ENCODE peak calls at places on chromosomes 16 and 17, in ten cellular contexts. X, R, L, W, C, Y, B, Q, P and H are unnamed samples.

GRCh38 chr17:21239680-21240374 is 13.4 kb downstream of the NATD1 start:
- DNase-seq in Q (peak; percentile 84), C (no peak), W (no peak), B (no peak), L (no peak), R (no peak), X (no peak), Y (no peak), P (peak; percentile 44), H (no peak)

GRCh38 chr17:41894791-41895331 is 23.9 kb downstream of the ACLY start:
- DNase-seq in W (peak; percentile 32), P (no peak), X (peak; percentile 43), Q (no peak), C (no peak), R (no peak), L (no peak), Y (no peak), B (no peak), H (peak; percentile 85)

GRCh38 chr17:5630434-5630833 is 46.1 kb upstream of the NLRP1 start:
- DNase-seq in W (no peak), L (no peak), Y (no peak), C (no peak), R (no peak), P (no peak), X (no peak), Q (no peak), B (no peak), H (no peak)

GRCh38 chr17:82831818-82832200 is 8.0 kb downstream of the ZNF750 start:
- DNase-seq in C (no peak), R (no peak), Y (no peak), W (no peak), Q (no peak), L (no peak), X (peak; percentile 22), B (no peak), P (no peak), H (no peak)

GRCh38 chr16:72850863-72851262 is 197.1 kb downstream of the ZFHX3 start:
- DNase-seq in B (no peak), Q (no peak), R (no peak), P (no peak), X (no peak), C (no peak), L (no peak), Y (no peak), W (no peak), H (no peak)

GRCh38 chr17:2688351-2689342 is 22.9 kb downstream of the CLUH start:
- DNase-seq in P (no peak), Q (no peak), C (no peak), Y (no peak), X (peak; percentile 54), L (no peak), R (no peak), W (no peak), B (peak; percentile 88), H (peak; percentile 72)

GRCh38 chr17:40242774-40243173 is 23.7 kb downstream of the WIPF2 start:
- DNase-seq in R (no peak), Y (no peak), W (no peak), L (no peak), P (no peak), Q (no peak), C (no peak), X (no peak), B (no peak), H (no peak)

GRCh38 chr17:8153957-8154607 is 1.9 kb upstream of the PER1 start:
- DNase-seq in W (peak; percentile 100), Q (peak; percentile 90), Y (peak; percentile 99), B (peak; percentile 100), C (peak; percentile 99), P (peak; percentile 95), R (peak; percentile 100), L (peak; percentile 75), X (peak; percentile 100), H (peak; percentile 100)

GRCh38 chr17:82613283-82614094 is 34.8 kb downstream of the WDR45B start:
- DNase-seq in Q (no peak), L (no peak), Y (no peak), B (no peak), C (no peak), R (no peak), P (no peak), X (no peak), W (no peak), H (no peak)

GRCh38 chr17:44203731-44204452 is 4.2 kb upstream of the ATXN7L3 start:
- DNase-seq in B (no peak), X (no peak), R (no peak), W (no peak), C (peak; percentile 38), L (no peak), Y (no peak), P (peak; percentile 77), Q (peak; percentile 64), H (no peak)

GRCh38 chr16:2160915-2161551 is 5.5 kb downstream of the TRAF7 start:
- DNase-seq in P (no peak), W (peak; percentile 65), Q (no peak), C (peak; percentile 58), Y (peak; percentile 71), B (no peak), X (no peak), L (no peak), R (peak; percentile 39), H (peak; percentile 94)

DNA sequence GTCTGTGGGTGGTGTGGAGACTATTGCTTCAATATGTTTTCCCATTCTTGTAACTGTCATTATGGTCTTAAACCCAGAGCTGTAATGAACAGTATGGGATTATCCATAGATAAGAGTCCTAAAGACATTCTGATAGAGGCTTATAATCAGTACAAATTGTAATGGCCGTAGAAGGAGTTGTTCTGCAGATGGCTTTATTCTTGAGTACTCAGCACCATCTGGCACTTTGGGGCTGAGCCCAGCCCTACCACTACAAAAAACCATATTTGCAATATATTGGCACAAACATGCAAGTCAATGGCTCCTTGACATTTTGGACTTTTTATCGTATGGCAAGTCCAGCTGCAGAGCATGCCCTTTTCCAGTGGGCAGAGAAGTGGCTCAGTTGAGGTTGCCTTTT is 150.0 kb downstream of the HS3ST4 start:
- DNase-seq in L (no peak), W (no peak), P (no peak), Q (no peak), Y (no peak), B (no peak), C (no peak), X (no peak), R (no peak), H (no peak)
- TF ChIP-seq EP300 in L (no peak), W (no peak), P (no peak), Q (no peak), Y (no peak), B (no peak), C (no peak), X (no peak), R (no peak), H (no peak)

DNA sequence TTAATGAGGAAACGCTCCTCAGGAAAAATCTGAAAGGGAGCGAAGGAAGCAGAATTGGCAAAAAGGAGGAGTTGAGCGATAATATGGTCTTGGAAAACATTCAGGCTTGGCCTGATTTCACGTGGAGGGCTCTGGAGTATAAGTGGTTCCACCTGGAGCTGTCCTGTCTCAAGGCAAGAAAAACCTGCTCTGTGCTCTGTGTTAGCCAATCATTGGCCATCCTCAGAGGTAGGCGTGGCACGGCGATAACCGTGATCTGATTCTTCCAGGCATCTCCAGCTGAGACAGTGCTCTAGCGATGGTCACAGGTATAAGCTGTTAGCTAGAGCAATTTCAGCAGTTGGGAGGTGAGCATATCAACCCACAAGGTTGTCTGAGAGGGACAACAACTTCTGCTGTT is 450.5 kb upstream of the MAF start:
- DNase-seq in L (no peak), Q (no peak), Y (no peak), X (no peak), C (no peak), P (no peak), B (no peak), W (no peak), R (no peak), H (no peak)
- TF ChIP-seq POLR2A in L (no peak), Q (no peak), Y (no peak), X (no peak), C (no peak), P (no peak), B (no peak), W (no peak), R (no peak), H (no peak)

GRCh38 chr16:89531821-89532526 is 23.8 kb downstream of the SPG7 start:
- DNase-seq in C (no peak), R (no peak), X (no peak), Y (no peak), Q (no peak), P (no peak), B (no peak), W (no peak), L (no peak), H (no peak)

GRCh38 chr16:89537549-89537925 is 22.9 kb upstream of the RPL13 start:
- DNase-seq in R (no peak), W (no peak), B (no peak), X (no peak), Y (no peak), P (no peak), L (no peak), C (no peak), Q (no peak), H (no peak)

GRCh38 chr16:89536886-89537548 is 23.5 kb upstream of the RPL13 start:
- DNase-seq in P (no peak), W (no peak), R (no peak), X (no peak), C (no peak), Y (no peak), L (no peak), Q (no peak), B (no peak), H (no peak)

GRCh38 chr16:89536371-89536770 is 24.1 kb upstream of the RPL13 start:
- DNase-seq in X (no peak), C (peak; percentile 72), Q (no peak), B (no peak), R (no peak), Y (peak; percentile 80), P (no peak), L (no peak), W (no peak), H (no peak)

DNA sequence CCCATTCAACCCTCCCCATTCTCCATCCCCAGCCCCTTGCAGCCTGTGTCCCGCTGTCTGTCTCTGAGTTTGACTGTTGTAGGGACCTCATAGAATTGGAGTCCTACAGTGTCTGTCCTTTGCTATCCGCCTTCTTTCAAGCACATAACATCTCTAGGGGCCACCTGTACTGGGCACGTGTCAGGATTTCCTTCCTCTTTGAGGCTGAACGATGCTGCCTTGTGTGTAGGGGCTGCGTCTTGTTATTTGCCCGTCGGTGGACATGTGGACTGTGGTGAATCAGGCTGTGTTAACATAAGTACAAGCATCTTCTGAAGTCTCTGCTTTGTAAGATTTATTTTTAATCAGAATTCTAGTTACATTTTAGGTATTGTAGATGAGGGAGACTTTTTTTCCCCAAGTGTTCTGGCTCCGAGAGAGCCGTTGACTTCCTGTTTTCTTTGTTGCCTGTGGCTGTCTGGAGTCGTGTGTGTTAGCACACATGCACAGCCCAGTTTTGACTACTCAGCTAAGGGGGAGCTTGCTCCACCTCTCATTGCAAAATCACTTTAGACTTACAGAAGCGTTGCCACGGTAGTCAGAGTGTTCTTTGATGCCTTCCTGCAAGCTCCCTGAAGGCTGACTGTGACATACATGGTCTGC is 26.1 kb downstream of the SPG7 start:
- DNase-seq in Y (no peak), W (no peak), Q (no peak), B (no peak), L (no peak), P (no peak), X (no peak), R (no peak), C (peak; percentile 22), H (no peak)
- H3K27ac ChIP-seq in Y (peak overlapping the region; percentile 61), W (peak overlapping the region; percentile 11), Q (no peak overlapping the region), B (no peak overlapping the region), L (no peak overlapping the region), P (no peak overlapping the region), X (no peak overlapping the region), R (no peak overlapping the region), C (peak overlapping the region; percentile 16), H (no peak overlapping the region)

GRCh38 chr17:65121916-65122821 is 15.0 kb upstream of the RGS9 start:
- DNase-seq in Q (no peak), Y (no peak), R (no peak), P (no peak), L (no peak), W (no peak), X (no peak), C (peak; percentile 20), B (no peak), H (no peak)
- TF ChIP-seq EP300 in Q (no peak), Y (no peak), R (no peak), P (no peak), L (no peak), W (no peak), X (no peak), C (no peak), B (no peak), H (no peak)